ENCODE peak calls at places on chromosome 3, in nine cellular contexts. V is uterus, X is thoracic aorta, L is IMR-90, I is spleen, B is AG04450, Z is suprapubic skin, U is foreskin fibroblast, J is GM23338. Y is an unnamed sample.

GRCh38 chr3:172077197-172077734 is 37.9 kb downstream of the FNDC3B start:
- DNase-seq in V (no peak), L (no peak), I (no peak), X (no peak), U (no peak), B (no peak), J (no peak), Z (no peak), Y (no peak)

GRCh38 chr3:120642368-120642948 is 39.6 kb downstream of the HGD start:
- DNase-seq in X (no peak), Z (no peak), V (no peak), U (peak), L (peak), I (no peak), B (peak), J (no peak), Y (no peak)

GRCh38 chr3:134426660-134427181 is 52.5 kb upstream of the AMOTL2 start:
- DNase-seq in Z (no peak), J (no peak), X (no peak), U (peak), I (no peak), L (peak), B (peak), V (no peak), Y (no peak)

GRCh38 chr3:43296565-43296964 is 10.2 kb downstream of the SNRK start:
- DNase-seq in J (no peak), X (no peak), B (no peak), V (no peak), L (peak), Z (no peak), I (peak), U (no peak), Y (no peak)

GRCh38 chr3:167375478-167375877 is 4.6 kb downstream of the ZBBX start:
- DNase-seq in U (no peak), I (no peak), X (no peak), V (no peak), L (no peak), Z (no peak), B (no peak), J (no peak), Y (no peak)

GRCh38 chr3:99319450-99319849 is 318.9 kb upstream of the COL8A1 start:
- DNase-seq in L (no peak), U (no peak), X (no peak), I (no peak), J (no peak), Z (no peak), B (no peak), V (no peak), Y (no peak)

GRCh38 chr3:99324854-99325253 is 313.5 kb upstream of the COL8A1 start:
- DNase-seq in B (no peak), L (no peak), V (no peak), X (no peak), U (no peak), J (no peak), Z (no peak), I (no peak), Y (no peak)

GRCh38 chr3:61927332-61927731 is 366.0 kb downstream of the PTPRG start:
- DNase-seq in B (peak), I (no peak), U (peak), V (peak), Z (peak), J (no peak), X (peak), L (peak), Y (no peak)

GRCh38 chr3:7333125-7333524 is 472.2 kb downstream of the GRM7 start:
- DNase-seq in V (no peak), Z (no peak), L (no peak), X (no peak), U (no peak), J (peak), I (no peak), B (no peak), Y (no peak)

GRCh38 chr3:170811515-170811914 is 58.5 kb downstream of the RPL22L1 start:
- DNase-seq in V (no peak), I (no peak), U (peak), J (no peak), Z (no peak), B (no peak), L (peak), X (no peak), Y (no peak)

GRCh38 chr3:45567730-45568172 is 26.8 kb upstream of the LIMD1 start:
- DNase-seq in Z (no peak), L (peak), V (no peak), U (no peak), X (no peak), B (no peak), J (no peak), I (no peak), Y (no peak)

GRCh38 chr3:69236808-69237707 is 114.7 kb upstream of the LMOD3 start:
- DNase-seq in J (peak), B (no peak), U (no peak), I (no peak), Z (no peak), L (no peak), V (no peak), X (no peak), Y (no peak)

GRCh38 chr3:130893240-130894129 is at the start of gene ATP2C1:
- DNase-seq in X (peak), V (peak), J (peak), B (peak), I (peak), Z (peak), U (peak), L (peak), Y (peak)

GRCh38 chr3:29156071-29156715 is 124.7 kb upstream of the RBMS3 start:
- DNase-seq in L (peak), U (no peak), X (no peak), B (no peak), Z (no peak), J (peak), I (no peak), V (no peak), Y (no peak)

GRCh38 chr3:196440041-196440537 is 7.9 kb upstream of the UBXN7 start:
- DNase-seq in B (peak), Z (no peak), U (peak), J (no peak), L (peak), V (no peak), I (no peak), X (no peak), Y (no peak)

GRCh38 chr3:66480666-66481065 is 20.2 kb downstream of the LRIG1 start:
- DNase-seq in J (no peak), B (no peak), U (no peak), L (peak), V (no peak), X (no peak), Z (no peak), I (no peak), Y (no peak)

GRCh38 chr3:33187368-33187634 is 31.3 kb downstream of the SUSD5 start:
- DNase-seq in X (no peak), U (no peak), V (no peak), L (peak), B (no peak), J (no peak), I (no peak), Z (no peak), Y (no peak)

GRCh38 chr3:124793054-124793740 is 62.9 kb downstream of the UMPS start:
- DNase-seq in L (no peak), X (no peak), J (no peak), I (no peak), B (no peak), V (no peak), U (peak), Z (no peak), Y (no peak)

GRCh38 chr3:161689699-161690098 is 193.1 kb downstream of the OTOL1 start:
- DNase-seq in V (no peak), X (no peak), J (no peak), L (no peak), U (no peak), Z (no peak), B (no peak), I (no peak), Y (no peak)

GRCh38 chr3:36944012-36944640 is 728 bp downstream of the TRANK1 start:
- DNase-seq in X (peak), Z (peak), J (peak), L (peak), B (no peak), V (peak), U (peak), I (peak), Y (no peak)

GRCh38 chr3:143090486-143090885 is 29.1 kb upstream of the CHST2 start:
- DNase-seq in Z (no peak), X (no peak), B (no peak), L (no peak), V (no peak), U (no peak), J (no peak), I (no peak), Y (no peak)

GRCh38 chr3:186414735-186415419 is 52.8 kb upstream of the DGKG start:
- DNase-seq in L (peak), J (no peak), B (peak), U (peak), I (no peak), X (no peak), V (peak), Z (no peak), Y (peak)

GRCh38 chr3:39156421-39156820 is 3.0 kb upstream of the CSRNP1 start:
- DNase-seq in L (no peak), J (no peak), V (no peak), U (peak), I (no peak), X (no peak), Z (no peak), B (no peak), Y (no peak)

GRCh38 chr3:62167566-62168262 is 205.6 kb downstream of the FEZF2 start:
- DNase-seq in U (peak), X (no peak), Z (no peak), B (no peak), J (no peak), L (peak), I (no peak), V (no peak), Y (no peak)

GRCh38 chr3:27528798-27529197 is 44.6 kb upstream of the SLC4A7 start:
- DNase-seq in V (no peak), U (no peak), I (no peak), J (no peak), B (no peak), L (no peak), X (no peak), Z (no peak), Y (no peak)

GRCh38 chr3:49701388-49702077 is 12.2 kb downstream of the RNF123 start:
- DNase-seq in U (no peak), X (no peak), Z (no peak), L (no peak), V (no peak), B (no peak), I (no peak), J (peak), Y (no peak)

GRCh38 chr3:39148116-39149058 is 5.0 kb downstream of the CSRNP1 start:
- DNase-seq in B (no peak), U (no peak), J (no peak), I (no peak), Z (no peak), L (peak), V (no peak), X (no peak), Y (no peak)

GRCh38 chr3:156605686-156606605 is 51.0 kb upstream of the SSR3 start:
- DNase-seq in B (no peak), J (peak), V (peak), U (peak), I (peak), X (peak), Z (no peak), L (peak), Y (peak)

GRCh38 chr3:123661973-123662372 is 77.1 kb upstream of the HACD2 start:
- DNase-seq in B (no peak), U (no peak), L (no peak), Z (no peak), X (no peak), J (no peak), I (no peak), V (no peak), Y (no peak)

GRCh38 chr3:111717601-111718000 is 122.5 kb upstream of the ZBED2 start:
- DNase-seq in I (peak), X (peak), U (peak), V (peak), J (peak), L (peak), Z (peak), B (peak), Y (no peak)

GRCh38 chr3:185733980-185734724 is 90.7 kb downstream of the IGF2BP2 start:
- DNase-seq in X (no peak), U (peak), J (peak), B (peak), L (peak), Z (no peak), V (no peak), I (no peak), Y (peak)

GRCh38 chr3:121642601-121643314 is 17.9 kb downstream of the HCLS1 start:
- DNase-seq in Z (no peak), I (no peak), J (no peak), B (no peak), L (no peak), V (no peak), X (no peak), U (no peak), Y (no peak)

GRCh38 chr3:2098398-2099027 is at the start of gene CNTN4:
- DNase-seq in U (no peak), L (no peak), Z (no peak), B (no peak), J (peak), V (peak), X (peak), I (no peak), Y (no peak)
- H3K4me3 ChIP-seq in U (no peak), L (no peak), Z (peak), B (no peak), J (peak), V (peak), X (peak), I (peak), Y (peak)

GRCh38 chr3:9422712-9423424 is 25.5 kb downstream of the SETD5 start:
- DNase-seq in B (peak), V (peak), X (peak), U (peak), I (no peak), Z (peak), J (peak), L (peak), Y (peak)

GRCh38 chr3:9433884-9434521 is 36.6 kb downstream of the SETD5 start:
- DNase-seq in U (no peak), I (no peak), B (no peak), X (no peak), J (no peak), V (no peak), Z (no peak), L (no peak), Y (no peak)

GRCh38 chr3:9430733-9431132 is 33.3 kb downstream of the SETD5 start:
- DNase-seq in Z (no peak), I (no peak), B (no peak), U (no peak), V (no peak), J (no peak), X (no peak), L (no peak), Y (no peak)

DNA sequence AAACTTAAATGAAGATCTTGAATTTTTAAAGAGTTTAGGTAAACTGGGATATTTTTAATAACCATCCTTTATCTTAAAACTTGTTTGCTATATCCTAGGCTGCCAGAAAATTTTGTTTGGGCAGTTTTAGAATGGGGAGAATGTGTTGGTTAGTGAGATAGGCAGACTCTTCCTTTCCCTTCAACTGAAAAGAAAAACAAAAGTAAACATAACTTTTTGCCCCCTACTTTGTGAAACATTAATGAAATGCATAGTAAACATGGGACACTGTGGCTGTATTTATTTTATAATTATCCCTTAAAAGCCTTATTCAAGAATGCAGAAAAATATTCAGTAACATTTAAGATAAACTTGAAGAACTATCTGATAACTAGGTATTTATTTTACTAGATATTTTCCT is 31.0 kb downstream of the SETD5 start:
- DNase-seq in V (no peak), B (no peak), Z (no peak), L (no peak), J (no peak), U (no peak), I (no peak), X (no peak), Y (no peak)
- TF ChIP-seq CTCF in V (no peak), B (no peak), Z (no peak), L (no peak), J (no peak), U (no peak), I (no peak), X (no peak), Y (no peak)

DNA sequence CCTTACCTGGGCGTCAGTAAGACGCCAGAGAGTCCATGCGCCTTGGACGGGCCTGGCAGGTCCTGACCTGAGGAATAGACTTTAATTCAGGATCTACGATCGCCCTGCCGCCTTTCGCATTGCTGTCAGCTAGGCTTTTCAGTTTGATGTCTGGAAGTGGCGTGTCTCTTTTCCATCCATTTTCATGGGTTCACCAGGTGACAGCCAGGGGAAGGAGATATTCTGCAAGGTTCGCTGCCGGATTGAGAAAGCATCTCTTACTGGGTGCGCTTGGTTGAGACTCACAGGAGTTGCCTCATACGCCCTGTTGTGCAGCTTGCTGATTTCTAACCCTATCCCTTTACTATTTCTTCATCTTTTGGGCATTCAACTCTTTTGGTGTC is 7.4 kb downstream of the EPHA3 start:
- DNase-seq in Z (no peak), U (no peak), V (no peak), J (no peak), I (no peak), X (no peak), L (no peak), B (no peak), Y (no peak)
- H3K4me3 ChIP-seq in Z (peak), U (peak), V (peak), J (peak), I (no peak), X (peak), L (no peak), B (no peak), Y (peak)

DNA sequence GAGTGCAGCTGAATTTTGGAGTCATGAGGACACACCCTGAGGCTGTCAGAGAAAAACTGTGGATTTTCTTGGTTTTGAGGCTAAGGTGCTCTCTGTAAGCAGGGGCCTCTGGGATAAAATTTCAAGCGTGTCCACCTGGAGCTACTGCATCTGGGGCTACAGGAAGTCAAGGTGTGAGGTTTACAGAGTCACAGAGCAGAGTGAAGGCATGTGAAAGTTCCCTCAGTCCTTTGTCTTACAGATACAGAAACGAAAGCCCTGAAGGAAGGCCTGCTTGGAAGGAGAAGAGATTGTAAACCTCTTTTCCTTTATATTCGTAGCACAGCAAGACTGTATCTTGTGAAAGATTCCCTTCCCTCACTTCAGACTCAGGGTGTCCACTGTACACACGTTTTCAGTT is 138.6 kb downstream of the OPA1 start:
- DNase-seq in L (no peak), J (peak), B (no peak), U (no peak), V (no peak), X (no peak), I (no peak), Z (no peak), Y (no peak)
- TF ChIP-seq CTCF in L (no peak), J (no peak), B (no peak), U (no peak), V (no peak), X (no peak), I (no peak), Z (no peak), Y (no peak)

GRCh38 chr3:115961390-115961789 is 338.1 kb downstream of the GAP43 start:
- DNase-seq in U (peak), I (no peak), V (no peak), B (no peak), L (no peak), J (no peak), X (no peak), Z (no peak), Y (no peak)
- H3K4me3 ChIP-seq in U (no peak), I (no peak), V (no peak), B (no peak), L (no peak), J (no peak), X (no peak), Z (no peak), Y (no peak)

DNA sequence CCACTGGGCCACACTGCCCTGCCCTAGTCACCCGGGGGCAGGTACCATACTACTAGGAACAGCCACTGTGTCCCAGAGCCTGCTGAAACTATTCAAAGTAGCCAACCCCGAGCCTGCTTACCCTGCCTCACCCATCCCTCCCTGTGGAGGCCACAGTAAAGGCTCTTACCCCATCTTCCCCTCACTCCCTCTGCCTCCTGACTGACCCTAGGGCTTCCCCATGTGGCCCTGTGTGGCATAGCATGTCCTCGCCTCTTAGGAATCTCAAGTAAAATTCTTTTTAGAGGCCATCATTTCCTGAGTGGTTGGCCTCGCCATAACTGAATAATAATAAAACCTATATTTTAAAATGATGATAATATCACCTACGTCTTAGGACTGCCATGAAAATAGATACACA is 112.2 kb upstream of the SLC6A11 start:
- DNase-seq in U (peak), B (no peak), L (peak), Z (no peak), J (peak), I (no peak), X (no peak), V (no peak), Y (no peak)
- TF ChIP-seq CTCF in U (peak), B (peak), L (peak), Z (peak), J (peak), I (no peak), X (no peak), V (no peak), Y (peak)